ENCODE peak calls at places on chromosome 3, in six cellular contexts. One of them, this sample, is unnamed.

GRCh38 chr3:149813367-149814281 is 609 bp downstream of the RNF13 start:
- DNase-seq in GM12878: no peak
- DNase-seq in K562: peak
- DNase-seq in IMR-90: peak
- DNase-seq in HepG2: peak
- DNase-seq in HCT116: no peak
- DNase-seq in this sample: peak

GRCh38 chr3:39232859-39233258 is 40.5 kb upstream of the XIRP1 start:
- DNase-seq in GM12878: no peak
- DNase-seq in K562: no peak
- DNase-seq in IMR-90: no peak
- DNase-seq in HepG2: no peak
- DNase-seq in HCT116: no peak
- DNase-seq in this sample: no peak

GRCh38 chr3:54986294-54986693 is 58.4 kb upstream of the LRTM1 start:
- DNase-seq in GM12878: no peak
- DNase-seq in K562: no peak
- DNase-seq in IMR-90: no peak
- DNase-seq in HepG2: no peak
- DNase-seq in HCT116: no peak
- DNase-seq in this sample: no peak

GRCh38 chr3:150227839-150228238 is 180.3 kb upstream of the TSC22D2 start:
- DNase-seq in GM12878: no peak
- DNase-seq in K562: peak
- DNase-seq in IMR-90: peak
- DNase-seq in HepG2: peak
- DNase-seq in HCT116: peak
- DNase-seq in this sample: peak

GRCh38 chr3:62416109-62416508 is 42.8 kb upstream of the FEZF2 start:
- DNase-seq in GM12878: no peak
- DNase-seq in K562: no peak
- DNase-seq in IMR-90: no peak
- DNase-seq in HepG2: no peak
- DNase-seq in HCT116: no peak
- DNase-seq in this sample: no peak

GRCh38 chr3:30282052-30282708 is 324.2 kb upstream of the TGFBR2 start:
- DNase-seq in GM12878: no peak
- DNase-seq in K562: no peak
- DNase-seq in IMR-90: peak
- DNase-seq in HepG2: peak
- DNase-seq in HCT116: peak
- DNase-seq in this sample: peak

GRCh38 chr3:134359121-134360010 is 14.9 kb downstream of the AMOTL2 start:
- DNase-seq in GM12878: no peak
- DNase-seq in K562: no peak
- DNase-seq in IMR-90: no peak
- DNase-seq in HepG2: no peak
- DNase-seq in HCT116: no peak
- DNase-seq in this sample: no peak

GRCh38 chr3:150610785-150611184 is 7.7 kb downstream of the SELENOT start:
- DNase-seq in GM12878: no peak
- DNase-seq in K562: no peak
- DNase-seq in IMR-90: no peak
- DNase-seq in HepG2: no peak
- DNase-seq in HCT116: no peak
- DNase-seq in this sample: no peak

GRCh38 chr3:138653567-138653966 is 45.0 kb downstream of the FAIM start:
- DNase-seq in GM12878: no peak
- DNase-seq in K562: no peak
- DNase-seq in IMR-90: no peak
- DNase-seq in HepG2: no peak
- DNase-seq in HCT116: no peak
- DNase-seq in this sample: no peak

GRCh38 chr3:121660356-121661171 is at the start of gene HCLS1:
- DNase-seq in GM12878: peak
- DNase-seq in K562: no peak
- DNase-seq in IMR-90: no peak
- DNase-seq in HepG2: no peak
- DNase-seq in HCT116: no peak
- DNase-seq in this sample: peak

GRCh38 chr3:85632921-85633320 is 674.1 kb downstream of the CADM2 start:
- DNase-seq in GM12878: no peak
- DNase-seq in K562: no peak
- DNase-seq in IMR-90: no peak
- DNase-seq in HepG2: no peak
- DNase-seq in HCT116: no peak
- DNase-seq in this sample: no peak

GRCh38 chr3:108862865-108863798 is 40.5 kb downstream of the TRAT1 start:
- DNase-seq in GM12878: no peak
- DNase-seq in K562: no peak
- DNase-seq in IMR-90: peak
- DNase-seq in HepG2: no peak
- DNase-seq in HCT116: peak
- DNase-seq in this sample: peak

GRCh38 chr3:129809297-129809696 is 84.2 kb downstream of the TMCC1 start:
- DNase-seq in GM12878: no peak
- DNase-seq in K562: no peak
- DNase-seq in IMR-90: no peak
- DNase-seq in HepG2: no peak
- DNase-seq in HCT116: no peak
- DNase-seq in this sample: peak

GRCh38 chr3:20056727-20057611 is 16.7 kb downstream of the KAT2B start:
- DNase-seq in GM12878: no peak
- DNase-seq in K562: no peak
- DNase-seq in IMR-90: peak
- DNase-seq in HepG2: no peak
- DNase-seq in HCT116: no peak
- DNase-seq in this sample: peak

GRCh38 chr3:6680119-6680806 is 180.7 kb upstream of the GRM7 start:
- DNase-seq in GM12878: peak
- DNase-seq in K562: no peak
- DNase-seq in IMR-90: no peak
- DNase-seq in HepG2: no peak
- DNase-seq in HCT116: no peak
- DNase-seq in this sample: no peak

GRCh38 chr3:62554264-62554799 is 181.0 kb upstream of the FEZF2 start:
- DNase-seq in GM12878: no peak
- DNase-seq in K562: peak
- DNase-seq in IMR-90: no peak
- DNase-seq in HepG2: peak
- DNase-seq in HCT116: peak
- DNase-seq in this sample: no peak

GRCh38 chr3:38128303-38128655 is 8.6 kb downstream of the ACAA1 start:
- DNase-seq in GM12878: no peak
- DNase-seq in K562: no peak
- DNase-seq in IMR-90: no peak
- DNase-seq in HepG2: no peak
- DNase-seq in HCT116: no peak
- DNase-seq in this sample: no peak

GRCh38 chr3:164419220-164419619 is 659.1 kb downstream of the SI start:
- DNase-seq in GM12878: no peak
- DNase-seq in K562: no peak
- DNase-seq in IMR-90: no peak
- DNase-seq in HepG2: no peak
- DNase-seq in HCT116: no peak
- DNase-seq in this sample: no peak

GRCh38 chr3:143413372-143413771 is 293.8 kb downstream of the CHST2 start:
- DNase-seq in GM12878: no peak
- DNase-seq in K562: no peak
- DNase-seq in IMR-90: no peak
- DNase-seq in HepG2: no peak
- DNase-seq in HCT116: no peak
- DNase-seq in this sample: no peak

GRCh38 chr3:168498194-168498593 is 402.5 kb upstream of the GOLIM4 start:
- DNase-seq in GM12878: no peak
- DNase-seq in K562: no peak
- DNase-seq in IMR-90: no peak
- DNase-seq in HepG2: no peak
- DNase-seq in HCT116: no peak
- DNase-seq in this sample: no peak

GRCh38 chr3:12556723-12557471 is at the start of gene MKRN2:
- DNase-seq in GM12878: peak
- DNase-seq in K562: peak
- DNase-seq in IMR-90: peak
- DNase-seq in HepG2: peak
- DNase-seq in HCT116: peak
- DNase-seq in this sample: peak

GRCh38 chr3:38004415-38005075 is 14.0 kb downstream of the VILL start:
- DNase-seq in GM12878: no peak
- DNase-seq in K562: no peak
- DNase-seq in IMR-90: peak
- DNase-seq in HepG2: peak
- DNase-seq in HCT116: peak
- DNase-seq in this sample: peak

GRCh38 chr3:43695443-43695842 is 4.7 kb downstream of the ABHD5 start:
- DNase-seq in GM12878: no peak
- DNase-seq in K562: no peak
- DNase-seq in IMR-90: peak
- DNase-seq in HepG2: no peak
- DNase-seq in HCT116: no peak
- DNase-seq in this sample: no peak

GRCh38 chr3:150787741-150788370 is 24.9 kb upstream of the SIAH2 start:
- DNase-seq in GM12878: no peak
- DNase-seq in K562: peak
- DNase-seq in IMR-90: peak
- DNase-seq in HepG2: peak
- DNase-seq in HCT116: peak
- DNase-seq in this sample: peak

GRCh38 chr3:40337136-40338108 is 27.9 kb downstream of the EIF1B start:
- DNase-seq in GM12878: no peak
- DNase-seq in K562: peak
- DNase-seq in IMR-90: no peak
- DNase-seq in HepG2: no peak
- DNase-seq in HCT116: no peak
- DNase-seq in this sample: no peak

GRCh38 chr3:129207347-129207947 is 23.8 kb upstream of the CNBP start:
- DNase-seq in GM12878: no peak
- DNase-seq in K562: no peak
- DNase-seq in IMR-90: no peak
- DNase-seq in HepG2: no peak
- DNase-seq in HCT116: no peak
- DNase-seq in this sample: no peak

GRCh38 chr3:72492240-72492639 is 356.0 kb downstream of the SHQ1 start:
- DNase-seq in GM12878: no peak
- DNase-seq in K562: no peak
- DNase-seq in IMR-90: peak
- DNase-seq in HepG2: no peak
- DNase-seq in HCT116: no peak
- DNase-seq in this sample: no peak

GRCh38 chr3:141390747-141391146 is 22.4 kb downstream of the ZBTB38 start:
- DNase-seq in GM12878: no peak
- DNase-seq in K562: no peak
- DNase-seq in IMR-90: no peak
- DNase-seq in HepG2: no peak
- DNase-seq in HCT116: no peak
- DNase-seq in this sample: no peak

GRCh38 chr3:152213086-152213674 is 55.5 kb upstream of the MBNL1 start:
- DNase-seq in GM12878: no peak
- DNase-seq in K562: no peak
- DNase-seq in IMR-90: no peak
- DNase-seq in HepG2: no peak
- DNase-seq in HCT116: no peak
- DNase-seq in this sample: no peak

DNA sequence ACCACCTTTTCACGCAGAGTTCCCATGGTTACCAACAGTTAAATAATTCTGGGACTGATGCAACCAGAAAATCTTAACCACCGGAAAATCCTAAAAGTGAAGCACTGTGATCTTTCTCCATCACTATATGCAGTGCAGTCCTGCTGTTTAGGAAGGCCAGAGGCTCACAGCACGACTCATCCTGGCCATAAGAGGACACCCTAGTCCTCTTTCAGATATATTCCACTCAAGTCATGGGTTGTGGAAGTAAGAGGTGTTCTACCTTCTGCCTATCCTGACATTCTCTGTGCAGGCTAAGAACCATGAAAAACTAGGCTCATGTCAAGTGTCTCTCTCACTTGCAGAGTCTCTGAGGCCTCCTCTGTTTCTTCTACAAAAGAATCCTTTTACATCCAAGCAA is 67.2 kb downstream of the DHX30 start:
- DNase-seq in GM12878: no peak
- DNase-seq in K562: no peak
- DNase-seq in IMR-90: peak
- DNase-seq in HepG2: no peak
- DNase-seq in HCT116: no peak
- DNase-seq in this sample: no peak
- H2AFZ ChIP-seq in GM12878: no peak
- H2AFZ ChIP-seq in K562: no peak
- H2AFZ ChIP-seq in IMR-90: no peak
- H2AFZ ChIP-seq in HepG2: no peak
- H2AFZ ChIP-seq in HCT116: no peak
- H2AFZ ChIP-seq in this sample: no peak

GRCh38 chr3:194135806-194136518 is at the start of gene HES1:
- DNase-seq in GM12878: peak
- DNase-seq in K562: peak
- DNase-seq in IMR-90: peak
- DNase-seq in HepG2: peak
- DNase-seq in HCT116: peak
- DNase-seq in this sample: peak

GRCh38 chr3:194138098-194138474 is 2.1 kb downstream of the HES1 start:
- DNase-seq in GM12878: no peak
- DNase-seq in K562: no peak
- DNase-seq in IMR-90: no peak
- DNase-seq in HepG2: no peak
- DNase-seq in HCT116: no peak
- DNase-seq in this sample: peak

GRCh38 chr3:194135516-194135805 is 487 bp upstream of the HES1 start:
- DNase-seq in GM12878: no peak
- DNase-seq in K562: no peak
- DNase-seq in IMR-90: no peak
- DNase-seq in HepG2: no peak
- DNase-seq in HCT116: no peak
- DNase-seq in this sample: no peak

GRCh38 chr3:194137314-194138097 is 1.6 kb downstream of the HES1 start:
- DNase-seq in GM12878: no peak
- DNase-seq in K562: peak
- DNase-seq in IMR-90: peak
- DNase-seq in HepG2: peak
- DNase-seq in HCT116: no peak
- DNase-seq in this sample: peak

GRCh38 chr3:194136519-194137313 is 768 bp downstream of the HES1 start:
- DNase-seq in GM12878: no peak
- DNase-seq in K562: no peak
- DNase-seq in IMR-90: peak
- DNase-seq in HepG2: peak
- DNase-seq in HCT116: no peak
- DNase-seq in this sample: peak
- TF ChIP-seq POLR2A in GM12878: no peak
- TF ChIP-seq POLR2A in K562: peak
- TF ChIP-seq POLR2A in IMR-90: peak
- TF ChIP-seq POLR2A in HepG2: no peak
- TF ChIP-seq POLR2A in HCT116: no peak
- TF ChIP-seq POLR2A in this sample: peak

GRCh38 chr3:179526989-179527391 is 35.7 kb upstream of the ACTL6A start:
- DNase-seq in GM12878: no peak
- DNase-seq in K562: no peak
- DNase-seq in IMR-90: peak
- DNase-seq in HepG2: no peak
- DNase-seq in HCT116: no peak
- DNase-seq in this sample: peak
- H2AFZ ChIP-seq in GM12878: no peak
- H2AFZ ChIP-seq in K562: no peak
- H2AFZ ChIP-seq in IMR-90: peak
- H2AFZ ChIP-seq in HepG2: no peak
- H2AFZ ChIP-seq in HCT116: peak
- H2AFZ ChIP-seq in this sample: peak

GRCh38 chr3:52070724-52071621 is 14.6 kb upstream of the DUSP7 start:
- DNase-seq in GM12878: no peak
- DNase-seq in K562: no peak
- DNase-seq in IMR-90: no peak
- DNase-seq in HepG2: no peak
- DNase-seq in HCT116: no peak
- DNase-seq in this sample: peak
- TF ChIP-seq POLR2A in GM12878: no peak
- TF ChIP-seq POLR2A in K562: no peak
- TF ChIP-seq POLR2A in IMR-90: no peak
- TF ChIP-seq POLR2A in HepG2: no peak
- TF ChIP-seq POLR2A in HCT116: no peak
- TF ChIP-seq POLR2A in this sample: no peak